ENCODE peak calls at places on chromosomes 3 and 15, in four cellular contexts. Y, X, I and G are unnamed samples.

GRCh38 chr3:194871864-194872668 is 186.4 kb downstream of the FAM43A start:
- DNase-seq in X (peak; percentile 64), Y (peak; percentile 44), I (no peak), G (peak; percentile 57)

GRCh38 chr15:86645861-86646393 is 566.3 kb downstream of the AGBL1 start:
- DNase-seq in X (no peak), Y (no peak), I (no peak), G (no peak)

GRCh38 chr15:37931321-37931720 is 3.1 kb upstream of the TMCO5A start:
- DNase-seq in X (no peak), Y (no peak), I (no peak), G (peak; percentile 10)

GRCh38 chr15:39283531-39283930 is 297.3 kb upstream of the THBS1 start:
- DNase-seq in I (no peak), X (peak; percentile 60), Y (no peak), G (peak; percentile 65)

GRCh38 chr15:83205725-83206324 is 1.8 kb downstream of the HDGFL3 start:
- DNase-seq in I (no peak), X (peak; percentile 24), Y (no peak), G (peak; percentile 90)

GRCh38 chr3:17798000-17798399 is 55.6 kb upstream of the TBC1D5 start:
- DNase-seq in Y (no peak), X (no peak), I (no peak), G (no peak)

GRCh38 chr3:127803619-127804018 is 18.7 kb downstream of the MGLL start:
- DNase-seq in I (no peak), Y (no peak), X (peak; percentile 80), G (peak; percentile 85)

GRCh38 chr3:12716605-12717121 is 42.4 kb downstream of the TMEM40 start:
- DNase-seq in X (no peak), I (no peak), Y (no peak), G (peak; percentile 63)

GRCh38 chr3:104546301-104546700 is 820.4 kb upstream of the ALCAM start:
- DNase-seq in X (no peak), Y (no peak), I (no peak), G (no peak)

GRCh38 chr3:105579439-105579838 is 212.7 kb downstream of the ALCAM start:
- DNase-seq in X (peak; percentile 31), I (no peak), Y (no peak), G (peak; percentile 59)

GRCh38 chr3:119969759-119970158 is 124.5 kb downstream of the GSK3B start:
- DNase-seq in Y (no peak), X (no peak), I (no peak), G (no peak)

GRCh38 chr15:91537868-91538267 is 315.6 kb upstream of the SLCO3A1 start:
- DNase-seq in X (no peak), I (no peak), Y (no peak), G (no peak)

GRCh38 chr15:76866008-76866407 is 39.1 kb downstream of the SCAPER start:
- DNase-seq in X (no peak), I (no peak), Y (no peak), G (peak; percentile 3)

GRCh38 chr15:58793862-58794261 is 22.8 kb downstream of the MINDY2 start:
- DNase-seq in I (no peak), Y (no peak), X (no peak), G (peak; percentile 79)

GRCh38 chr3:115968871-115969270 is 345.6 kb downstream of the GAP43 start:
- DNase-seq in X (no peak), I (no peak), Y (no peak), G (no peak)

GRCh38 chr15:94722025-94722636 is 490.8 kb downstream of the MCTP2 start:
- DNase-seq in X (no peak), Y (no peak), I (no peak), G (no peak)

GRCh38 chr3:140316895-140317400 is 360.9 kb upstream of the TRIM42 start:
- DNase-seq in I (no peak), X (no peak), Y (no peak), G (peak; percentile 6)

GRCh38 chr3:32186097-32186496 is 52.4 kb upstream of the CMTM8 start:
- DNase-seq in Y (no peak), I (no peak), X (no peak), G (no peak)

GRCh38 chr3:139523166-139523565 is 16.4 kb downstream of the RBP1 start:
- DNase-seq in Y (no peak), I (no peak), X (no peak), G (no peak)

GRCh38 chr3:125045965-125046364 is 9.8 kb downstream of the HEG1 start:
- DNase-seq in Y (no peak), I (no peak), X (peak; percentile 76), G (peak; percentile 92)

GRCh38 chr15:52162260-52162659 is 28.9 kb downstream of the GNB5 start:
- DNase-seq in X (no peak), I (no peak), Y (no peak), G (peak; percentile 19)

GRCh38 chr15:81011593-81011992 is 10.9 kb downstream of the TLNRD1 start:
- DNase-seq in I (no peak), Y (no peak), X (peak; percentile 12), G (no peak)